ENCODE peak calls at places on chromosomes 12 and 14, in five cellular contexts. A is Daoy, O is tibial nerve, N is GM12865, G is amniotic epithelial cell. F is an unnamed sample.

GRCh38 chr12:16763901-16764300 is 157.9 kb upstream of the LMO3 start:
- DNase-seq in A (no peak), O (no peak), N (no peak), G (peak), F (no peak)

GRCh38 chr12:46459111-46459510 is 86.5 kb upstream of the SLC38A2 start:
- DNase-seq in A (peak), O (no peak), N (no peak), G (peak), F (no peak)

GRCh38 chr12:118537481-118537917 is 161.1 kb downstream of the SUDS3 start:
- DNase-seq in A (no peak), O (no peak), N (no peak), G (no peak), F (no peak)

GRCh38 chr14:58637040-58637390 is 747 bp upstream of the DACT1 start:
- DNase-seq in A (peak), O (no peak), N (peak), G (peak), F (peak)

GRCh38 chr14:102047808-102048540 is 38.9 kb downstream of the HSP90AA1 start:
- DNase-seq in A (no peak), O (no peak), N (no peak), G (no peak), F (no peak)

GRCh38 chr12:94012508-94013044 is 135.8 kb upstream of the PLXNC1 start:
- DNase-seq in A (no peak), O (no peak), N (no peak), G (no peak), F (no peak)

GRCh38 chr14:68173227-68173972 is 353.8 kb downstream of the RAD51B start:
- DNase-seq in A (no peak), O (no peak), N (no peak), G (no peak), F (no peak)

GRCh38 chr14:57057803-57058202 is 210.9 kb downstream of the EXOC5 start:
- DNase-seq in A (peak), O (no peak), N (no peak), G (no peak), F (no peak)

GRCh38 chr12:71551529-71551928 is 111.9 kb downstream of the LGR5 start:
- DNase-seq in A (peak), O (no peak), N (no peak), G (peak), F (no peak)

GRCh38 chr14:77918448-77918847 is 118.5 kb downstream of the ADCK1 start:
- DNase-seq in A (no peak), O (no peak), N (no peak), G (no peak), F (no peak)

GRCh38 chr14:75340921-75341320 is 62.3 kb downstream of the FOS start:
- DNase-seq in A (no peak), O (peak), N (peak), G (peak), F (no peak)

GRCh38 chr12:82527165-82527780 is 159.4 kb upstream of the TMTC2 start:
- DNase-seq in A (peak), O (no peak), N (peak), G (peak), F (peak)

GRCh38 chr14:104855532-104856090 is 9.5 kb upstream of the CEP170B start:
- DNase-seq in A (no peak), O (no peak), N (no peak), G (no peak), F (no peak)

GRCh38 chr14:68088463-68088862 is 268.9 kb downstream of the RAD51B start:
- DNase-seq in A (peak), O (no peak), N (no peak), G (no peak), F (no peak)

GRCh38 chr14:46054526-46054925 is 597.1 kb downstream of the RPL10L start:
- DNase-seq in A (no peak), O (no peak), N (no peak), G (peak), F (peak)

GRCh38 chr14:105281354-105282097 is 19.3 kb downstream of the BRF1 start:
- DNase-seq in A (peak), O (no peak), N (peak), G (peak), F (peak)

GRCh38 chr12:18120899-18121298 is 30.9 kb upstream of the RERGL start:
- DNase-seq in A (no peak), O (no peak), N (no peak), G (no peak), F (no peak)

GRCh38 chr14:39219075-39219499 is 14.6 kb upstream of the MIA2 start:
- DNase-seq in A (peak), O (no peak), N (peak), G (peak), F (peak)